ENCODE peak calls at places on chromosome 13, in four cellular contexts. T is H1, N is SK-N-SH, S is HepG2. W is an unnamed sample.

GRCh38 chr13:40193290-40194203 is 472.9 kb downstream of the FOXO1 start:
- DNase-seq in T (no peak), N (no peak), S (no peak), W (no peak)

GRCh38 chr13:86684402-86684801 is 885.2 kb upstream of the SLITRK6 start:
- DNase-seq in T (no peak), N (no peak), S (no peak), W (no peak)

GRCh38 chr13:75326173-75327131 is 155.5 kb downstream of the TBC1D4 start:
- DNase-seq in T (no peak), N (peak), S (no peak), W (no peak)

GRCh38 chr13:83681547-83681946 is 200.7 kb downstream of the SLITRK1 start:
- DNase-seq in T (no peak), N (no peak), S (no peak), W (no peak)

GRCh38 chr13:55977436-55977835 is 1163.3 kb upstream of the PRR20A start:
- DNase-seq in T (no peak), N (no peak), S (no peak), W (no peak)

GRCh38 chr13:111460548-111461444 is 140.4 kb downstream of the TEX29 start:
- DNase-seq in T (peak), N (peak), S (peak), W (no peak)

GRCh38 chr13:23273498-23273897 is 92.7 kb downstream of the SGCG start:
- DNase-seq in T (no peak), N (no peak), S (no peak), W (no peak)

GRCh38 chr13:24746618-24747247 is 17.2 kb upstream of the RNF17 start:
- DNase-seq in T (peak), N (no peak), S (no peak), W (peak)

GRCh38 chr13:44471686-44472085 is 98.1 kb downstream of the SERP2 start:
- DNase-seq in T (no peak), N (no peak), S (no peak), W (no peak)

GRCh38 chr13:74145249-74145970 is 11.2 kb upstream of the KLF12 start:
- DNase-seq in T (no peak), N (peak), S (no peak), W (no peak)

GRCh38 chr13:38264363-38265134 is 85.1 kb upstream of the UFM1 start:
- DNase-seq in T (no peak), N (no peak), S (no peak), W (no peak)

GRCh38 chr13:51359352-51359751 is 19.9 kb downstream of the SERPINE3 start:
- DNase-seq in T (no peak), N (no peak), S (no peak), W (no peak)

GRCh38 chr13:89066868-89067466 is 1395.8 kb downstream of the SLITRK5 start:
- DNase-seq in T (no peak), N (peak), S (peak), W (peak)

GRCh38 chr13:35722438-35723060 is 246.1 kb upstream of the MAB21L1 start:
- DNase-seq in T (no peak), N (no peak), S (no peak), W (no peak)

GRCh38 chr13:100984349-100984748 is 309.8 kb upstream of the TMTC4 start:
- DNase-seq in T (no peak), N (no peak), S (no peak), W (no peak)

GRCh38 chr13:43153436-43154082 is 130.2 kb downstream of the DNAJC15 start:
- DNase-seq in T (no peak), N (no peak), S (no peak), W (no peak)

GRCh38 chr13:45297456-45298205 is 43.4 kb downstream of the TPT1 start:
- DNase-seq in T (no peak), N (no peak), S (no peak), W (no peak)

GRCh38 chr13:24683833-24684599 is 3.8 kb downstream of the ATP12A start:
- DNase-seq in T (peak), N (peak), S (peak), W (no peak)

GRCh38 chr13:76455960-76456359 is 430.2 kb downstream of the KCTD12 start:
- DNase-seq in T (no peak), N (no peak), S (no peak), W (no peak)

GRCh38 chr13:51557875-51558604 is 26.2 kb upstream of the WDFY2 start:
- DNase-seq in T (no peak), N (no peak), S (no peak), W (no peak)

GRCh38 chr13:26806891-26807290 is 46.3 kb upstream of the GPR12 start:
- DNase-seq in T (no peak), N (no peak), S (no peak), W (no peak)

GRCh38 chr13:83340170-83340569 is 542.1 kb downstream of the SLITRK1 start:
- DNase-seq in T (no peak), N (no peak), S (no peak), W (no peak)

DNA sequence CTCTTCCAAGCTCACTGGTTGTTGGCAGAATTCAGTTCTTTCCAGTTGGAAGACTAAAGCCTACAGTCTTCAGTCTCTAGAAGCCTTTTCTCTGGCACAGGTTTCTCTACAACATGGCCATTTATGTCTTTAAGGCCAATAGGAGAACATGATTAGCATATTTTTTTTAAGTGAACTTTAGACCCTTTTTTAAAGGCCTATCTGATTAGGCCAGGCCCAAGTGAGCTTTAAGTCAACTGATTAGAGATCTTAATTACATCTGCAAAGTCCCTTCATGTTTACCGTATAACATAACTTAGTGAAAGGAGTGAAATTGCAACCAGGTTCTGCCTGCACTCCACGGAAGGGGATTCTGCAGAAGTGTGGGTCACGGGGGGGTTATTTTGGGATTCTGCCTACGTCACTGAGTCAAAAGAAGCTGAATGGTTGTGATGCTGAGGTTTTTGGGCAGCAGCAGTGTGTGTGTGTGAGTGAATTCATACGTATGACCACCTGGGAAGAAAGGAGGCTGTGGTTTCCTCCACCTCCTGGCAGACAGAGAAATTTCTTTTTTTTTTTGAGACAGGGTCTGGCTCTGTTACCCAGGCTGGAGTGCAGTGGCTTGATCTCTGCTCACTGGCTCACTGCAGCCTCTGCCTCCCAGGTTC is 31.7 kb downstream of the ALOX5AP start:
- DNase-seq in T (no peak), N (no peak), S (no peak), W (no peak)
- TF ChIP-seq POLR2AphosphoS5 in T (no peak), N (no peak), S (no peak), W (no peak)

GRCh38 chr13:46317120-46317519 is 69.9 kb downstream of the RUBCNL start:
- DNase-seq in T (no peak), N (no peak), S (no peak), W (no peak)
- TF ChIP-seq CTCF in T (no peak), N (peak), S (no peak), W (no peak)

GRCh38 chr13:107095876-107096275 is 527.9 kb upstream of the ARGLU1 start:
- DNase-seq in T (no peak), N (no peak), S (no peak), W (no peak)
- TF ChIP-seq GABPA in T (no peak), N (no peak), S (no peak), W (no peak)

GRCh38 chr13:33531484-33531883 is 245.9 kb upstream of the STARD13 start:
- DNase-seq in T (no peak), N (no peak), S (no peak), W (no peak)
- TF ChIP-seq POLR2AphosphoS5 in T (no peak), N (no peak), S (no peak), W (no peak)

GRCh38 chr13:93216122-93216521 is 10.5 kb upstream of the GPC6 start:
- DNase-seq in T (no peak), N (no peak), S (no peak), W (no peak)
- TF ChIP-seq CTCF in T (no peak), N (no peak), S (no peak), W (no peak)

GRCh38 chr13:96994030-96994848 is at the start of gene OXGR1:
- DNase-seq in T (peak), N (peak), S (no peak), W (no peak)
- TF ChIP-seq GABPA in T (no peak), N (no peak), S (no peak), W (no peak)

DNA sequence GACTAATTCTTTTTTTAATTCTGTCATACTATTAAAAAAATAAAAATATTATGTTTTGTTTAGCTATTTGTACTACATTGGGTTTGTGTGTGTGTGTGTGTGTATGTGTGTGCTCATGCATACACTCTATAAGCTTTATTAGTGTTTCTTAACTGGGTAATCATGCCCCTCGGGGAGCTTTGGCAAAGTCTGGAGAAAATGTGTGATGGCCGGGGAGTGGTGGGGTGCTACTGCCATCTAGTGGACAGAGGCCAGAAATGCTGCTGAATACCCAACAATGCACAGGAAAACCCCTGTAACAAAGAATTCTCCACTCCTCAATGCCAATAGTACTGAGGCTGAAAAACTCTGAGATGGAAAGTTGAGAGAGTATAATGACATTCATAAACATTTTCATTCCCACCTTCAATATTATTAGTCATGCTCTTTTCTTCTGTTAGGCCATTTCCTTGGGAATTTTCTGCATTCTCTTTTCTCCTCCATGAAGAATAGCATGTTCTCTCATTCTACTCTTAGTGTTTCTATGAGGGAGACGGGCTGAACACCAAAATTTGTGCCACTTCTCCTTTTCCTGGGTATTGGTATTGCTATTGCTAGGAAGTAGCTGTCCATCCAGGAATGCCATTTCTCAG is 157.3 kb downstream of the DNAJC3 start:
- DNase-seq in T (peak), N (peak), S (peak), W (no peak)
- TF ChIP-seq POLR2AphosphoS5 in T (no peak), N (no peak), S (no peak), W (no peak)